ENCODE peak calls at places on chromosomes 16 and 17, in eight cellular contexts. K is COLO829, A is nephron progenitor cell, M is neural progenitor cell, S is A172, Y is T-helper 9 cell, O is body of pancreas, J is Caco-2. P is an unnamed sample.

GRCh38 chr17:48215583-48216139 is 108.1 kb downstream of the SNX11 start:
- DNase-seq in K (peak), A (peak), M (peak), S (peak), Y (no peak), O (peak), J (peak), P (no peak)

GRCh38 chr16:30464078-30464477 is 8.5 kb upstream of the ITGAL start:
- DNase-seq in K (no peak), A (no peak), M (no peak), S (no peak), Y (no peak), O (no peak), J (no peak), P (no peak)

GRCh38 chr16:77439106-77439505 is 4.3 kb upstream of the ADAMTS18 start:
- DNase-seq in K (no peak), A (no peak), M (no peak), S (no peak), Y (no peak), O (no peak), J (no peak), P (no peak)

GRCh38 chr16:27268376-27269299 is at the start of gene NSMCE1:
- DNase-seq in K (peak), A (peak), M (peak), S (peak), Y (peak), O (peak), J (peak), P (peak)

GRCh38 chr16:3580686-3581085 is 3.5 kb upstream of the NLRC3 start:
- DNase-seq in K (no peak), A (no peak), M (peak), S (no peak), Y (no peak), O (no peak), J (no peak), P (no peak)

GRCh38 chr16:87392823-87393679 is 915 bp downstream of the MAP1LC3B start:
- DNase-seq in K (no peak), A (peak), M (peak), S (peak), Y (peak), O (peak), J (peak), P (no peak)

GRCh38 chr16:28473714-28474265 is 1.7 kb upstream of the NPIPB7 start:
- DNase-seq in K (no peak), A (no peak), M (no peak), S (peak), Y (no peak), O (no peak), J (no peak), P (no peak)

GRCh38 chr16:22313876-22314470 is 16.8 kb downstream of the POLR3E start:
- DNase-seq in K (no peak), A (no peak), M (no peak), S (no peak), Y (no peak), O (no peak), J (no peak), P (no peak)

GRCh38 chr17:69909389-69909788 is 165.6 kb upstream of the KCNJ16 start:
- DNase-seq in K (no peak), A (no peak), M (no peak), S (no peak), Y (no peak), O (no peak), J (no peak), P (no peak)

GRCh38 chr17:7466644-7467341 is 12.6 kb downstream of the ZBTB4 start:
- DNase-seq in K (no peak), A (no peak), M (no peak), S (peak), Y (no peak), O (peak), J (no peak), P (no peak)

GRCh38 chr17:19389386-19389785 is 2.4 kb upstream of the MFAP4 start:
- DNase-seq in K (no peak), A (no peak), M (no peak), S (no peak), Y (no peak), O (no peak), J (no peak), P (no peak)

GRCh38 chr17:8372422-8372821 is 4.1 kb downstream of the KRABD2 start:
- DNase-seq in K (no peak), A (no peak), M (no peak), S (no peak), Y (no peak), O (no peak), J (no peak), P (no peak)

GRCh38 chr17:61352408-61352770 is 47.3 kb upstream of the TBX2 start:
- DNase-seq in K (no peak), A (no peak), M (no peak), S (no peak), Y (no peak), O (no peak), J (no peak), P (no peak)

GRCh38 chr17:43852571-43852970 is 5.6 kb downstream of the CD300LG start:
- DNase-seq in K (no peak), A (no peak), M (no peak), S (no peak), Y (no peak), O (no peak), J (no peak), P (no peak)

GRCh38 chr17:45782889-45783592 is 1.1 kb upstream of the CRHR1 start:
- DNase-seq in K (no peak), A (peak), M (peak), S (no peak), Y (peak), O (no peak), J (peak), P (no peak)

GRCh38 chr16:3819741-3820724 is 60.5 kb downstream of the CREBBP start:
- DNase-seq in K (peak), A (no peak), M (no peak), S (peak), Y (no peak), O (peak), J (no peak), P (no peak)

GRCh38 chr17:55458977-55459376 is 37.3 kb upstream of the MMD start:
- DNase-seq in K (peak), A (no peak), M (no peak), S (peak), Y (no peak), O (no peak), J (no peak), P (no peak)

GRCh38 chr16:11233727-11234376 is 22.2 kb downstream of the SOCS1 start:
- DNase-seq in K (no peak), A (no peak), M (no peak), S (peak), Y (peak), O (no peak), J (no peak), P (peak)